ENCODE peak calls at places on chromosome 11, in ten cellular contexts. One of them, this sample, is unnamed.
A peak's percentile ranks its signal among the peaks of the same experiment; 100 is the strongest.

GRCh38 chr11:8907116-8907515 is 3.9 kb upstream of the AKIP1 start:
- DNase-seq in skeletal muscle cell: no peak
- DNase-seq in Calu3: no peak
- DNase-seq in C1 segment of cervical spinal cord: no peak
- DNase-seq in NCI-H774: no peak
- DNase-seq in neural crest cell: no peak
- DNase-seq in activated CD4-positive, CD25-positive, alpha-beta regulatory T cell treated with anti-CD3 and anti-CD28 coated beads, Interleukin-2, amount 50 U/mL, for 72 hours: no peak
- DNase-seq in GM04504: no peak
- DNase-seq in activated CD8-positive, alpha-beta memory T cell treated with anti-CD3 and anti-CD28 coated beads for 1 hour: no peak
- DNase-seq in ovary: no peak
- DNase-seq in this sample: no peak

GRCh38 chr11:3641701-3642070 is at the start of gene ART5:
- DNase-seq in activated CD8-positive, alpha-beta memory T cell treated with anti-CD3 and anti-CD28 coated beads for 1 hour: no peak
- DNase-seq in activated CD4-positive, CD25-positive, alpha-beta regulatory T cell treated with anti-CD3 and anti-CD28 coated beads, Interleukin-2, amount 50 U/mL, for 72 hours: no peak
- DNase-seq in ovary: no peak
- DNase-seq in skeletal muscle cell: no peak
- DNase-seq in NCI-H774: no peak
- DNase-seq in C1 segment of cervical spinal cord: no peak
- DNase-seq in neural crest cell: no peak
- DNase-seq in Calu3: no peak
- DNase-seq in GM04504: no peak
- DNase-seq in this sample: no peak

GRCh38 chr11:122523841-122524531 is 131.5 kb upstream of the UBASH3B start:
- DNase-seq in activated CD4-positive, CD25-positive, alpha-beta regulatory T cell treated with anti-CD3 and anti-CD28 coated beads, Interleukin-2, amount 50 U/mL, for 72 hours: no peak
- DNase-seq in ovary: no peak
- DNase-seq in Calu3: no peak
- DNase-seq in NCI-H774: no peak
- DNase-seq in C1 segment of cervical spinal cord: no peak
- DNase-seq in neural crest cell: no peak
- DNase-seq in activated CD8-positive, alpha-beta memory T cell treated with anti-CD3 and anti-CD28 coated beads for 1 hour: no peak
- DNase-seq in skeletal muscle cell: no peak
- DNase-seq in GM04504: peak; percentile 16
- DNase-seq in this sample: no peak

GRCh38 chr11:5922749-5923426 is 19.2 kb upstream of the OR56A3 start:
- DNase-seq in NCI-H774: no peak
- DNase-seq in skeletal muscle cell: no peak
- DNase-seq in neural crest cell: no peak
- DNase-seq in C1 segment of cervical spinal cord: no peak
- DNase-seq in Calu3: no peak
- DNase-seq in activated CD8-positive, alpha-beta memory T cell treated with anti-CD3 and anti-CD28 coated beads for 1 hour: no peak
- DNase-seq in activated CD4-positive, CD25-positive, alpha-beta regulatory T cell treated with anti-CD3 and anti-CD28 coated beads, Interleukin-2, amount 50 U/mL, for 72 hours: no peak
- DNase-seq in GM04504: no peak
- DNase-seq in ovary: no peak
- DNase-seq in this sample: no peak

GRCh38 chr11:61860054-61860903 is 31.1 kb downstream of the FADS3 start:
- DNase-seq in activated CD4-positive, CD25-positive, alpha-beta regulatory T cell treated with anti-CD3 and anti-CD28 coated beads, Interleukin-2, amount 50 U/mL, for 72 hours: no peak
- DNase-seq in ovary: peak; percentile 72
- DNase-seq in C1 segment of cervical spinal cord: no peak
- DNase-seq in activated CD8-positive, alpha-beta memory T cell treated with anti-CD3 and anti-CD28 coated beads for 1 hour: no peak
- DNase-seq in neural crest cell: no peak
- DNase-seq in GM04504: no peak
- DNase-seq in Calu3: peak; percentile 22
- DNase-seq in skeletal muscle cell: peak; percentile 13
- DNase-seq in NCI-H774: no peak
- DNase-seq in this sample: no peak

GRCh38 chr11:65934014-65934413 is 11.3 kb upstream of the TSGA10IP start:
- DNase-seq in C1 segment of cervical spinal cord: no peak
- DNase-seq in GM04504: no peak
- DNase-seq in neural crest cell: no peak
- DNase-seq in NCI-H774: no peak
- DNase-seq in activated CD8-positive, alpha-beta memory T cell treated with anti-CD3 and anti-CD28 coated beads for 1 hour: no peak
- DNase-seq in activated CD4-positive, CD25-positive, alpha-beta regulatory T cell treated with anti-CD3 and anti-CD28 coated beads, Interleukin-2, amount 50 U/mL, for 72 hours: no peak
- DNase-seq in skeletal muscle cell: no peak
- DNase-seq in ovary: no peak
- DNase-seq in Calu3: no peak
- DNase-seq in this sample: no peak

GRCh38 chr11:10937416-10937815 is 79.6 kb upstream of the ZBED5 start:
- DNase-seq in NCI-H774: no peak
- DNase-seq in GM04504: no peak
- DNase-seq in ovary: no peak
- DNase-seq in activated CD4-positive, CD25-positive, alpha-beta regulatory T cell treated with anti-CD3 and anti-CD28 coated beads, Interleukin-2, amount 50 U/mL, for 72 hours: no peak
- DNase-seq in skeletal muscle cell: no peak
- DNase-seq in C1 segment of cervical spinal cord: no peak
- DNase-seq in Calu3: no peak
- DNase-seq in activated CD8-positive, alpha-beta memory T cell treated with anti-CD3 and anti-CD28 coated beads for 1 hour: no peak
- DNase-seq in neural crest cell: no peak
- DNase-seq in this sample: no peak

GRCh38 chr11:31118566-31118965 is 251.0 kb downstream of the DCDC1 start:
- DNase-seq in C1 segment of cervical spinal cord: no peak
- DNase-seq in activated CD8-positive, alpha-beta memory T cell treated with anti-CD3 and anti-CD28 coated beads for 1 hour: no peak
- DNase-seq in activated CD4-positive, CD25-positive, alpha-beta regulatory T cell treated with anti-CD3 and anti-CD28 coated beads, Interleukin-2, amount 50 U/mL, for 72 hours: no peak
- DNase-seq in skeletal muscle cell: no peak
- DNase-seq in ovary: no peak
- DNase-seq in NCI-H774: no peak
- DNase-seq in neural crest cell: no peak
- DNase-seq in GM04504: no peak
- DNase-seq in Calu3: no peak
- DNase-seq in this sample: no peak

GRCh38 chr11:3853935-3854659 is 1.4 kb upstream of the STIM1 start:
- DNase-seq in Calu3: no peak
- DNase-seq in C1 segment of cervical spinal cord: no peak
- DNase-seq in ovary: no peak
- DNase-seq in skeletal muscle cell: no peak
- DNase-seq in NCI-H774: no peak
- DNase-seq in activated CD8-positive, alpha-beta memory T cell treated with anti-CD3 and anti-CD28 coated beads for 1 hour: peak; percentile 30
- DNase-seq in GM04504: no peak
- DNase-seq in neural crest cell: no peak
- DNase-seq in activated CD4-positive, CD25-positive, alpha-beta regulatory T cell treated with anti-CD3 and anti-CD28 coated beads, Interleukin-2, amount 50 U/mL, for 72 hours: peak; percentile 61
- DNase-seq in this sample: no peak